ENCODE peak calls at places on chromosome 14, in four cellular contexts. L, A, M and E are unnamed samples.

GRCh38 chr14:92794547-92794941 is 439 bp downstream of the GOLGA5 start:
- DNase-seq in L (no peak), A (no peak), M (peak), E (peak)

GRCh38 chr14:102095231-102095870 is 8.5 kb upstream of the HSP90AA1 start:
- DNase-seq in L (peak), A (no peak), M (no peak), E (no peak)

GRCh38 chr14:51575225-51576111 is 76.2 kb upstream of the FRMD6 start:
- DNase-seq in L (no peak), A (no peak), M (no peak), E (no peak)

GRCh38 chr14:62213516-62213915 is 451.3 kb downstream of the SNAPC1 start:
- DNase-seq in L (no peak), A (no peak), M (no peak), E (peak)

GRCh38 chr14:39876935-39877334 is 444.7 kb upstream of the FBXO33 start:
- DNase-seq in L (no peak), A (no peak), M (no peak), E (no peak)

GRCh38 chr14:65006251-65006721 is 19.6 kb downstream of the FNTB start:
- DNase-seq in L (no peak), A (no peak), M (no peak), E (no peak)

GRCh38 chr14:22070119-22070982 is 396.7 kb upstream of the OR4E1 start:
- DNase-seq in L (peak), A (no peak), M (no peak), E (peak)

GRCh38 chr14:84825481-84825880 is 704.5 kb upstream of the FLRT2 start:
- DNase-seq in L (no peak), A (no peak), M (no peak), E (no peak)

GRCh38 chr14:94177806-94178205 is 3.7 kb downstream of the PPP4R4 start:
- DNase-seq in L (no peak), A (no peak), M (no peak), E (no peak)

GRCh38 chr14:94377866-94378470 is 10.4 kb downstream of the SERPINA1 start:
- DNase-seq in L (no peak), A (no peak), M (no peak), E (no peak)

GRCh38 chr14:96279564-96279963 is 23.6 kb downstream of the BDKRB1 start:
- DNase-seq in L (no peak), A (no peak), M (no peak), E (no peak)

GRCh38 chr14:80100681-80101080 is 110.6 kb downstream of the DIO2 start:
- DNase-seq in L (no peak), A (no peak), M (no peak), E (no peak)

GRCh38 chr14:71549421-71549820 is 382.8 kb upstream of the RGS6 start:
- DNase-seq in L (no peak), A (no peak), M (no peak), E (no peak)

GRCh38 chr14:42523656-42524055 is 917.0 kb downstream of the LRFN5 start:
- DNase-seq in L (no peak), A (no peak), M (no peak), E (no peak)

GRCh38 chr14:76902591-76902990 is 76.4 kb downstream of the LRRC74A start:
- DNase-seq in L (no peak), A (no peak), M (no peak), E (no peak)

GRCh38 chr14:76900406-76901085 is 74.3 kb downstream of the LRRC74A start:
- DNase-seq in L (no peak), A (no peak), M (no peak), E (no peak)

GRCh38 chr14:76904740-76905569 is 78.7 kb downstream of the LRRC74A start:
- DNase-seq in L (peak), A (no peak), M (peak), E (peak)

GRCh38 chr14:76901171-76902055 is 75.2 kb downstream of the LRRC74A start:
- DNase-seq in L (no peak), A (no peak), M (no peak), E (no peak)

GRCh38 chr14:76904100-76904739 is 78.0 kb downstream of the LRRC74A start:
- DNase-seq in L (no peak), A (no peak), M (no peak), E (no peak)
- TF ChIP-seq POLR2AphosphoS5 in L (no peak), A (peak), M (no peak), E (no peak)

GRCh38 chr14:67358914-67359313 is 690 bp downstream of the ATP6V1D start:
- DNase-seq in L (no peak), A (no peak), M (no peak), E (no peak)

GRCh38 chr14:67357583-67358354 is 1.8 kb downstream of the ATP6V1D start:
- DNase-seq in L (no peak), A (no peak), M (no peak), E (no peak)

GRCh38 chr14:67359775-67360468 is at the start of the genes ATP6V1D and EIF2S1:
- DNase-seq in L (peak), A (peak), M (peak), E (peak)

GRCh38 chr14:67360469-67361206 is 510 bp downstream of the EIF2S1 start:
- DNase-seq in L (no peak), A (no peak), M (no peak), E (no peak)

DNA sequence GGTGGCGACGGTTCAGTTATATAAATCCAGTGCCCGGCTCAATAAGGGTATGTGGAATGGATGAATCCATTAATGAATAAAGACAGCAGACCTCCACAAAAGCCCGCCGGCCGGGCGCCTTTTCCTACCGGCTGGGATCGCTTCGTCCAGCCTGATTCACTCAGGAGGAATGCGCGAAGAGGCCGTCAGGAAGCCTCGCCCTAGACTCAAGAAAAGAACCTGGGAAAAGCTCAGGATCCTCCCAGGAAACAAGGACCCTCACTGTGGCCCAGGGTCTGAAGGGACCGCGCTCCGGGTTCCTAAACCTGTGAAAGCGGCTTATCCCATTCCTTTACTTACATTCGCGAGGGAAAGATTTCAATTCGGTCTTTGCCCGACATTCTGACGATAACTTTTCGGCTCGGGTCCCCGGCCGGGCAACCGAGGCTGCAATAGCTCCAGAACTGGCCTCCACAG is 257 bp downstream of the ATP6V1D start:
- DNase-seq in L (peak), A (no peak), M (no peak), E (no peak)
- TF ChIP-seq POLR2AphosphoS5 in L (no peak), A (no peak), M (peak), E (no peak)

DNA sequence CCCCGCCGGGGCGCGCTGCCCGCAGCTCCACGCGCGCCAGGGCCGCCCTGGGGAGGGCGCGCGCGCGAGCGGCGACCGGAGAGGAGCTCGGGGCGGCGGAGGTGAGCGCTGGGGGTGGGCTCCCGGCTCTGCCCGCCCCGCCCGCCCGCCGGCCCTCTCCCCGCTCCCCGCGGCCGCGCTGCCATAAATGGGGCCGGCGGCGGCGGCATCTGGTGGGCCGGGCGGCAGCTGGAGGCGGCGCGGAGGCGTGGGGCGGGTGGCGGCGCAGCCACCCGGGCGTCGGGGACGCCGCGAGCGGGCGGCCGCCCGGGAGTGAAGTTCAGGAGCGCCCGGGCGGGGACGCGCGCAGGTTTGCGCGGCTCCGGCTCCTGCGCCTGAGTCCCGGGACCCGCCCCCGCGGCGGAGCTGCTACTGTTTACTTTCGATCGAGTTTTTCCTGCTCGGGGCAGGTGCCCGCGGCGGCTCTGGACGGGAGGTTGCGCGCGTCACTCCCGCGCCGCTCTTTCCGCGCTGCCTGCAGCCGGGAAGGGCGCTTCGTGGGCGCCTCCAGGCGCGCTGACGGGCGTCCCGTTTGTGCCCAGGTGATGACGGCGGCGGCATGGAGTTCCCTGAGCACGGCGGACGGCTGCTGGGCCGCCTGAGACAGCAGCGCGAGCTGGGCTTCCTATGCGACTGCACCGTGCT is at the start of gene ZBTB42:
- DNase-seq in L (peak), A (no peak), M (peak), E (peak)
- TF ChIP-seq POLR2AphosphoS5 in L (peak), A (no peak), M (no peak), E (no peak)

GRCh38 chr14:76773188-76773885 is 12.1 kb downstream of the VASH1 start:
- DNase-seq in L (peak), A (peak), M (no peak), E (peak)
- TF ChIP-seq POLR2AphosphoS5 in L (no peak), A (no peak), M (no peak), E (no peak)

GRCh38 chr14:90545966-90546751 is 149.3 kb downstream of the CALM1 start:
- DNase-seq in L (peak), A (no peak), M (no peak), E (no peak)
- TF ChIP-seq POLR2AphosphoS5 in L (no peak), A (no peak), M (no peak), E (no peak)

DNA sequence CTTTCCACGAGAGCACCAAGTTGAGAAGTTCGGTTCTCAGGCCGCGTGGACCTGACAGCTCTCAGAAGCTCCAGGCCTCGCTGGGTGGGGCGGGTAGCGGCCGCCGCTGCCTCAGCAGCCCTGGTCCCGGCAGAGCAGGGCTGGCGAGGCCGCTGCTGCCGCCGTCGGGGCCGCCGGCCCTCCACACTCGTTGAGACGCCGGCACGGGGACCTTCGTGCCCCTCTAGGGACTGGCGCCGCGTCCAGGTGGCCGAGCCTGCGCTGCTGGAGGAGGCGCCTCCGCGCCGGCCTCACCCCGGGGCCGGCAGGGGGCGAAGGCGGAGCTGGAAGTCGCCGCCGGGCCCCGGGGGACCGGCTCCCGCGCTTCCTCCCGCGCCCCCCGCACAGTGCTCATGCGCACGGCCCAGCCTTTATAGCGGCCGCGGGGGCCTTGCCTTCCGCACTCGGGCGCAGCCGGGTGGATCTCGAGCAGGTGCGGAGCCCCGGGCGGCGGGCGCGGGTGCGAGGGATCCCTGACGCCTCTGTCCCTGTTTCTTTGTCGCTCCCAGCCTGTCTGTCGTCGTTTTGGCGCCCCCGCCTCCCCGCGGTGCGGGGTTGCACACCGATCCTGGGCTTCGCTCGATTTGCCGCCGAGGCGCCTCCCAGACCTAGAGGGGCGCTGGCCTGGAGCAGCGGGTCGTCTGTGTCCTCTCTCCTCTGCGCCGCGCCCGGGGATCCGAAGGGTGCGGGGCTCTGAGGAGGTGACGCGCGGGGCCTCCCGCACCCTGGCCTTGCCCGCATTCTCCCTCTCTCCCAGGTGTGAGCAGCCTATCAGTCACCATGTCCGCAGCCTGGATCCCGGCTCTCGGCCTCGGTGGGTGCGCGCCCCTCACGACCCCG is at the start of gene COCH:
- DNase-seq in L (peak), A (no peak), M (peak), E (no peak)
- TF ChIP-seq POLR2AphosphoS5 in L (no peak), A (no peak), M (no peak), E (no peak)